ENCODE peak calls at places on chromosomes 2 and 18, in four cellular contexts. V is A549, C is K562, J is H1. U is an unnamed sample.

GRCh38 chr2:143890799-143891198 is 629.1 kb downstream of the ZEB2 start:
- DNase-seq in V (no peak), J (no peak), C (no peak), U (no peak)

GRCh38 chr2:157440404-157441071 is 3.4 kb downstream of the CYTIP start:
- DNase-seq in C (no peak), V (no peak), J (no peak), U (no peak)

GRCh38 chr2:192267484-192267883 is 72.8 kb upstream of the TMEFF2 start:
- DNase-seq in J (no peak), V (no peak), C (no peak), U (no peak)

GRCh38 chr2:7031424-7032245 is 114.4 kb downstream of the RNF144A start:
- DNase-seq in C (no peak), V (no peak), J (no peak), U (peak)

GRCh38 chr2:19569300-19569791 is 210.9 kb upstream of the OSR1 start:
- DNase-seq in C (no peak), V (peak), J (no peak), U (peak)

GRCh38 chr2:61898810-61899209 is 6.7 kb upstream of the COMMD1 start:
- DNase-seq in J (no peak), V (no peak), C (no peak), U (peak)

GRCh38 chr2:1790996-1791395 is 46.7 kb upstream of the PXDN start:
- DNase-seq in C (no peak), V (no peak), J (no peak), U (no peak)

GRCh38 chr2:150742094-150742493 is 254.6 kb upstream of the RND3 start:
- DNase-seq in V (no peak), J (no peak), C (no peak), U (no peak)

GRCh38 chr2:172404824-172405223 is 22.6 kb upstream of the ITGA6 start:
- DNase-seq in V (no peak), C (no peak), J (no peak), U (no peak)

GRCh38 chr2:223884399-223884798 is 47.0 kb upstream of the AP1S3 start:
- DNase-seq in J (no peak), C (no peak), V (no peak), U (no peak)

GRCh38 chr2:173193925-173194324 is 118.3 kb downstream of the MAP3K20 start:
- DNase-seq in J (no peak), C (no peak), V (no peak), U (no peak)

GRCh38 chr18:35691625-35692024 is 110.1 kb downstream of the GALNT1 start:
- DNase-seq in J (no peak), C (no peak), V (no peak), U (no peak)
- TF ChIP-seq MAFK in J (no peak), C (no peak), V (no peak), U (no peak)

GRCh38 chr2:183195397-183195796 is 71.2 kb downstream of the NUP35 start:
- DNase-seq in V (no peak), C (no peak), J (no peak), U (no peak)
- TF ChIP-seq KDM1A in V (no peak), C (no peak), J (no peak), U (no peak)

GRCh38 chr18:36501100-36501499 is 203.6 kb downstream of the FHOD3 start:
- DNase-seq in C (no peak), J (no peak), V (no peak), U (no peak)
- TF ChIP-seq MAFK in C (no peak), J (no peak), V (no peak), U (no peak)

GRCh38 chr2:239025081-239025801 is 177.4 kb downstream of the TWIST2 start:
- DNase-seq in V (no peak), C (no peak), J (no peak), U (no peak)
- TF ChIP-seq KDM1A in V (no peak), C (no peak), J (no peak), U (no peak)

DNA sequence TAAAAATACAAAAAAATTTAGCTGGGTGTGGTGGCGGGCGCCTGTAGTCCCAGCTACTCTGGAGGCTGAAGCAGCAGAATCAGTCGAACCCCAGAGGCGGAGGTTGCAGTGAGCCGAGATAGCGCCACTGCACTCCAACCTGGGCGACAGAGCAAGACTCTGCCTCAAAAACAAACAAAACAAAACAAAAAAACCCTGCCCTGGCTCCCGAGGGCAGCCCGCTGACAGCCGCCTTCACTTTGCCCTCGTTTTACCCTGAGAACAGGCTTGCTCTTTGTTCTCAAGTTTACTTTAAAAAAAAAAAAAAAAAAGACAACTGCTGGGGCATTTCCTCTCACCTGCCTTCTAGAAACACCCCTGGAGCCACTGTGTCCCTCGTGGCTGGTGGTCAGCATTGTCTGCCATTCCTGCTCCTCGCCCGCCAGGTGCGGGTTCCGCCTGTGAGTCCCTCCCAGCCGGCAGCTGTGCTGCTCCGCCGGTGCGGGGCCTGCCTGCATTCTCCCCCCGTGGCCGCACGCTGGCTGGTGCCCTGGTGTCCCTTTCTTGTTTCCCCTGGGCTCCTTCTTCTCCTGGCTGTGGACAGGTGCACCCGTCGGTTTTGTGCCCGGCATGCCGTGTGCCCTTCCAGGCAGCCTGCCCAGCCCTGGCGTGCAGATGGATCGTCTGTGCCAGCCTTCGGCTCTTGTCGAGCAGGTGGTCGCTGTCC is 105.7 kb downstream of the USP40 start:
- DNase-seq in C (no peak), J (no peak), V (no peak), U (peak)
- TF ChIP-seq MAFK in C (no peak), J (no peak), V (no peak), U (no peak)

GRCh38 chr2:178531161-178531560 is 50.9 kb downstream of the PLEKHA3 start:
- DNase-seq in J (no peak), V (no peak), C (no peak), U (no peak)
- TF ChIP-seq KDM1A in J (no peak), V (no peak), C (no peak), U (no peak)

GRCh38 chr2:208915401-208915800 is 508.4 kb upstream of the MAP2 start:
- DNase-seq in C (no peak), J (no peak), V (no peak), U (no peak)
- TF ChIP-seq MAFK in C (no peak), J (no peak), V (no peak), U (no peak)

GRCh38 chr18:23340661-23341060 is 112.4 kb upstream of the RIOK3 start:
- DNase-seq in V (no peak), C (no peak), J (no peak), U (no peak)

GRCh38 chr18:23341383-23341782 is 111.7 kb upstream of the RIOK3 start:
- DNase-seq in V (no peak), C (no peak), J (no peak), U (no peak)

GRCh38 chr18:23336072-23336471 is 117.0 kb upstream of the RIOK3 start:
- DNase-seq in V (no peak), C (no peak), J (no peak), U (no peak)

GRCh38 chr18:23334569-23334968 is 118.5 kb upstream of the RIOK3 start:
- DNase-seq in C (no peak), J (no peak), V (no peak), U (no peak)

DNA sequence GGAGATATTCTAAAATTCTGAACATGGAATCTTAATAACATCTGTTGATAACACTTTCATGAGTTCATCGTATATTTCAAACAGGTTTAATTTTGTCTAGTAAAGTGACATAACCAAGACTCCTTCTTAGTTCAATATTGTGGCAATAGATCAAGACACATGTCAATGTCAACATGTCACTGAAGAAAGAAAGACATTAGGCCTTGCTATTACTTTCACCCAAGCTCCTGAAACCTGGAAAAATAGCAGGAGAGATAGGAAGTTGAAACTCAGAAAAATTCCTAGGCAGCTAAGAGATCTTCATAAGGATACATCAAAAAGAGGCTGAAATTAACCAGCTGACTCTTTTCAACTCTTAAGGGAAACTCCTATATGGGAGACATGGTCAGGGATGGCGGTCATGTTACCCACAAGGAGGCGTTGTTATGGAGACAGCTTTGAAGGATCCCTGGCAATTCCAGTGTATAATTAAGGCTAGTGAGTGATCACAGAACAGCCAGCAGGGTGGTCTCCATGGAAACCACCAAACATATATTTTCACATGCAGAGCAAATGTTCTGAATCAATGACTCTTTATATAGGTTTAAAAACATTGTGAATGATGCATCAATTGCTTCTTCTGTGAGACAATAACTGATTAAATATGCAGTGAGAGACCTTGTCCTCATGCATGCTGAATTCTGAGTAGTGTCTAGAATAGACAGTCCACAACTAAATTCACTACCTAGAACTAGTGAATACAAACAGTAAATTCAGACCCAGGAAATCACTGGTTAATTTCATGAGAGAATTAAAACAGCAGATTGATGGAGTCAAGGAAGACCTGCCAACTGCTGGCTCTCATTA is 115.3 kb upstream of the RIOK3 start:
- DNase-seq in C (no peak), V (no peak), J (no peak), U (peak)
- TF ChIP-seq KDM1A in C (no peak), V (no peak), J (no peak), U (no peak)

DNA sequence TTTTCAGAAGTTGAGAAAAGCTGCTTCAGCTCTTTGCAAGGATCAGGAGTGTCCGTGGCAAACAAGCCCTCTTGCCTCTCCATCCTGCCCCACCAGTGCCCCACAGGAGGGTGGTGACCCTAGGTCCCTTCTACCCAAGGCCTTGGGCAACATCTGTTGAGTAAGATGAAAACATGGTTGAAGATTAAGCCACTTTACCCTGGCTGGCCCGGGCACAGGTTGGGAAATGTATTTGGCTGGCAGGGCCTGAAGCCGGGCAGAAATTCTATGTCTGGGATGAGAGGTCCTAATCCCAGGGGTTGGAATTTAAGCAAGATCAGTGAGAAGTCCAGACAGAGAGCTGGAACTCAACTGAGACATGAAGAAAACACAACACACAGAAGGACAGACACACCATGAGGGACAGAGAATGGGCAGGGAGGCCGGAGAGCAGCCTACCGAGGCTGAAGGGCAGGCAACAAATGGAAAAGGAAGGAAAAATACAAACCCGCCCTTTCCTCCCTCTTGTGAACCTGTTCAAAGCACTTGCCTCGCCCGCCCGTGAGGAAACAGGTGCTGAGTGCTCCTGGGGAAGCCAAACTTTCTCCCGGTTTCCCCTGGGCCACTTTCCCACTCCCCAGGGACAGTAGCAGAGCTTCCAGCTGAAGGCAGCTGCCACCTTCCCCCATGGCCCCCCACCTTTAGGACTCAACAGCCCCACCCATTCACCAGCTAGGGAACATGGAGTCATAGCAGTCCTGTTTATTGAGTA is 86.1 kb downstream of the TNS1 start:
- DNase-seq in C (no peak), V (no peak), J (no peak), U (no peak)
- TF ChIP-seq MAFK in C (no peak), V (no peak), J (no peak), U (no peak)

GRCh38 chr2:165876712-165877111 is 76.9 kb downstream of the TTC21B start:
- DNase-seq in V (no peak), C (no peak), J (no peak), U (no peak)
- TF ChIP-seq KDM1A in V (no peak), C (no peak), J (no peak), U (no peak)